ENCODE peak calls at places on chromosomes 3 and 15, in ten cellular contexts. I is HuH-7.5; W is HFFc6; M is A549; S is activated CD4-positive, alpha-beta T cell treated with anti-CD3 and anti-CD28 coated beads, Interleukin-2, amount 50 U/mL, for 48 hours; Z is T-cell; Q is caudate nucleus; H is HT-29; C is ELF-1; O is aorta. U is an unnamed sample.

GRCh38 chr3:115233021-115233420 is 85.9 kb upstream of the ZBTB20 start:
- DNase-seq in Z (no peak), M (no peak), C (no peak), I (no peak), Q (no peak), O (no peak), S (no peak), H (no peak), W (peak; percentile 44), U (peak; percentile 13)

GRCh38 chr15:56244237-56244810 is 645 bp upstream of the RFX7 start:
- DNase-seq in S (peak; percentile 37), Q (peak; percentile 29), H (peak; percentile 67), C (peak; percentile 84), I (peak; percentile 65), W (peak; percentile 35), O (peak; percentile 55), Z (peak; percentile 19), M (peak; percentile 87), U (peak; percentile 70)

GRCh38 chr3:123481722-123482457 is 33.0 kb upstream of the ADCY5 start:
- DNase-seq in I (no peak), Z (no peak), W (no peak), M (no peak), C (no peak), O (no peak), H (no peak), Q (peak; percentile 23), S (no peak), U (no peak)

GRCh38 chr3:17033516-17034168 is 148.9 kb downstream of the PLCL2 start:
- DNase-seq in Z (no peak), O (no peak), C (no peak), I (no peak), M (no peak), W (no peak), Q (no peak), S (no peak), H (no peak), U (no peak)

GRCh38 chr15:87873501-87873900 is 383.0 kb downstream of the NTRK3 start:
- DNase-seq in H (no peak), S (no peak), I (no peak), Q (no peak), O (no peak), M (no peak), C (no peak), Z (no peak), W (no peak), U (peak; percentile 17)

GRCh38 chr3:9384141-9384828 is 13.1 kb upstream of the SETD5 start:
- DNase-seq in Z (no peak), O (no peak), W (peak; percentile 49), I (no peak), C (no peak), M (no peak), S (no peak), H (no peak), Q (no peak), U (no peak)

GRCh38 chr15:64774556-64775523 is 549 bp downstream of the RBPMS2 start:
- DNase-seq in Z (no peak), S (peak; percentile 15), H (no peak), O (no peak), I (peak; percentile 33), W (no peak), C (peak; percentile 44), Q (no peak), M (peak; percentile 33), U (peak; percentile 62)

GRCh38 chr15:83046558-83047127 is 20.4 kb downstream of the BTBD1 start:
- DNase-seq in M (no peak), W (peak; percentile 52), C (no peak), Z (no peak), H (no peak), Q (no peak), S (no peak), O (no peak), I (no peak), U (peak; percentile 60)

GRCh38 chr3:123722021-123722420 is 137.2 kb upstream of the HACD2 start:
- DNase-seq in O (no peak), Z (no peak), W (no peak), M (no peak), C (no peak), H (no peak), I (no peak), Q (no peak), S (no peak), U (no peak)

GRCh38 chr3:134369231-134369741 is 5.0 kb downstream of the AMOTL2 start:
- DNase-seq in O (no peak), Z (no peak), C (peak; percentile 30), H (no peak), M (no peak), W (peak; percentile 69), I (no peak), Q (no peak), S (no peak), U (no peak)

GRCh38 chr15:89828324-89829145 is 13.9 kb upstream of the ANPEP start:
- DNase-seq in W (peak; percentile 74), S (no peak), H (peak; percentile 20), C (peak; percentile 64), I (peak; percentile 41), M (peak; percentile 32), O (peak; percentile 80), Q (no peak), Z (no peak), U (peak; percentile 91)

GRCh38 chr3:69081583-69082262 is 1.6 kb upstream of the UBA3 start:
- DNase-seq in O (no peak), Q (no peak), M (peak; percentile 43), I (no peak), W (no peak), C (peak; percentile 58), Z (no peak), H (no peak), S (no peak), U (no peak)

GRCh38 chr3:136949708-136950107 is 8.1 kb upstream of the IL20RB start:
- DNase-seq in Z (no peak), Q (no peak), M (no peak), O (no peak), C (no peak), S (no peak), H (no peak), W (no peak), I (no peak), U (no peak)

GRCh38 chr3:194939532-194939909 is 253.8 kb downstream of the FAM43A start:
- DNase-seq in M (no peak), Z (no peak), Q (no peak), S (no peak), C (no peak), H (no peak), I (no peak), O (no peak), W (no peak), U (no peak)